ENCODE peak calls at places on chromosomes 16 and 17, in ten cellular contexts. E is endothelial cell, P is left ventricle myocardium inferior, O is AG09319, V is A549, A is Peyer's patch, G is progenitor cell of endocrine pancreas, X is OCI-LY7, N is mucosa of descending colon, Q is foreskin fibroblast. U is an unnamed sample.

GRCh38 chr17:35865412-35866355 is 3.0 kb downstream of the HEATR9 start:
- DNase-seq in G (no peak), O (no peak), V (no peak), X (no peak), N (no peak), P (no peak), E (no peak), A (no peak), Q (peak; percentile 47), U (no peak)

GRCh38 chr16:85327731-85328664 is 215.7 kb upstream of the CIBAR2 start:
- DNase-seq in G (no peak), O (no peak), P (no peak), E (peak; percentile 79), N (no peak), A (no peak), Q (no peak), V (no peak), X (no peak), U (no peak)

GRCh38 chr17:34354637-34355036 is 1.6 kb upstream of the CCL13 start:
- DNase-seq in A (no peak), V (no peak), O (peak; percentile 29), E (no peak), Q (peak; percentile 17), X (no peak), P (no peak), G (no peak), N (no peak), U (no peak)

GRCh38 chr16:50282955-50283631 is 16.7 kb downstream of the ADCY7 start:
- DNase-seq in A (no peak), Q (no peak), X (no peak), O (no peak), V (no peak), N (no peak), E (no peak), G (no peak), P (no peak), U (no peak)

GRCh38 chr17:64216385-64217248 is 46.4 kb downstream of the TEX2 start:
- DNase-seq in E (no peak), P (peak; percentile 44), N (peak; percentile 75), G (no peak), O (no peak), X (no peak), Q (no peak), V (no peak), A (peak; percentile 50), U (peak; percentile 68)

GRCh38 chr17:8124350-8125195 is 667 bp upstream of the HES7 start:
- DNase-seq in O (no peak), P (no peak), A (no peak), Q (no peak), E (no peak), N (peak; percentile 27), G (no peak), V (no peak), X (peak; percentile 32), U (no peak)

GRCh38 chr17:48174833-48175232 is 67.3 kb downstream of the SNX11 start:
- DNase-seq in N (no peak), O (no peak), E (no peak), V (no peak), A (no peak), Q (no peak), X (no peak), G (no peak), P (no peak), U (no peak)

GRCh38 chr16:85798283-85798776 is 1.0 kb downstream of the EMC8 start:
- DNase-seq in V (peak; percentile 29), A (no peak), O (no peak), Q (no peak), X (no peak), P (no peak), N (peak; percentile 8), E (no peak), G (no peak), U (no peak)

GRCh38 chr16:66025751-66026150 is 340.7 kb upstream of the CDH5 start:
- DNase-seq in Q (no peak), O (no peak), E (no peak), G (no peak), P (no peak), V (no peak), X (no peak), A (no peak), N (no peak), U (no peak)

GRCh38 chr16:66030036-66030435 is 336.5 kb upstream of the CDH5 start:
- DNase-seq in N (no peak), A (no peak), E (no peak), O (no peak), Q (no peak), P (no peak), X (no peak), V (no peak), G (no peak), U (no peak)

GRCh38 chr16:66026931-66027330 is 339.6 kb upstream of the CDH5 start:
- DNase-seq in E (no peak), N (no peak), X (no peak), Q (no peak), A (no peak), G (no peak), P (no peak), O (no peak), V (no peak), U (no peak)

GRCh38 chr16:66028505-66029216 is 337.8 kb upstream of the CDH5 start:
- DNase-seq in A (no peak), O (peak; percentile 32), N (no peak), X (no peak), G (no peak), E (no peak), Q (peak; percentile 70), P (no peak), V (no peak), U (no peak)

DNA sequence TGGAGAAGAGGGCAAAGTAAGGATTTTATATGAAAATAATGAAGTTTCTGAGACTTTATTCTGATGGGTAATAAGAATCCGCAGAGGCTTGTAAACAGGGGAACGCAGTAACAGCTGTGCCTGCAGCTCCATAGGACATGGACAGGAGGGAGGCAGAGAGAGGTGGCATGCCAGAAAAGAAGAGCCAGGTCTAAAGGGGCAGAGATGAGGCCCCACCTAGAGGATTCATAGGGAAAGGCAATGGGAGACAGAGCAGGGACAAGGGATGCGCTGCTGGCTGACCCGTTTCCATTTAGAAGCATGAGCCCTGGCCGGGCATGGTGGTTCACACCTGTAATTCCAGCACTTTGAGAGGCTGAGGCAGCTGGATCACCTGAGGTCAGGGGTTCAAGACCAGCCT is 340.3 kb upstream of the CDH5 start:
- DNase-seq in O (no peak), A (no peak), N (no peak), V (no peak), E (no peak), Q (no peak), P (no peak), G (no peak), X (no peak), U (no peak)
- TF ChIP-seq CTCF in O (peak; percentile 37), A (no peak), N (no peak), V (no peak), E (no peak), Q (peak; percentile 28), P (peak; percentile 56), G (peak; percentile 44), X (peak; percentile 32), U (no peak)

GRCh38 chr16:1985466-1986150 is 1.6 kb downstream of the GFER start:
- DNase-seq in E (no peak), P (no peak), Q (no peak), A (no peak), V (no peak), X (no peak), G (no peak), O (no peak), N (peak; percentile 72), U (no peak)

GRCh38 chr16:1983053-1983543 is 895 bp upstream of the GFER start:
- DNase-seq in O (no peak), E (no peak), V (no peak), Q (no peak), X (no peak), N (no peak), P (no peak), G (no peak), A (no peak), U (no peak)

GRCh38 chr16:1981972-1982574 is 804 bp upstream of the NOXO1 start:
- DNase-seq in Q (no peak), O (no peak), A (no peak), G (no peak), E (no peak), X (no peak), V (no peak), P (no peak), N (peak; percentile 82), U (no peak)

GRCh38 chr16:1984347-1985225 is 593 bp downstream of the GFER start:
- DNase-seq in X (peak; percentile 19), A (peak; percentile 30), N (peak; percentile 65), P (no peak), V (no peak), O (no peak), Q (no peak), E (no peak), G (no peak), U (no peak)

GRCh38 chr16:1983544-1984346 is at the start of gene GFER:
- DNase-seq in O (peak; percentile 83), X (peak; percentile 80), N (peak; percentile 89), V (peak; percentile 94), E (peak; percentile 98), Q (peak; percentile 94), P (peak; percentile 92), A (peak; percentile 78), G (peak; percentile 88), U (peak; percentile 99)
- TF ChIP-seq CTCF in O (peak; percentile 27), X (peak; percentile 59), N (no peak), V (peak; percentile 50), E (peak; percentile 25), Q (peak; percentile 18), P (peak; percentile 60), A (peak; percentile 40), G (peak; percentile 47), U (peak; percentile 69)

DNA sequence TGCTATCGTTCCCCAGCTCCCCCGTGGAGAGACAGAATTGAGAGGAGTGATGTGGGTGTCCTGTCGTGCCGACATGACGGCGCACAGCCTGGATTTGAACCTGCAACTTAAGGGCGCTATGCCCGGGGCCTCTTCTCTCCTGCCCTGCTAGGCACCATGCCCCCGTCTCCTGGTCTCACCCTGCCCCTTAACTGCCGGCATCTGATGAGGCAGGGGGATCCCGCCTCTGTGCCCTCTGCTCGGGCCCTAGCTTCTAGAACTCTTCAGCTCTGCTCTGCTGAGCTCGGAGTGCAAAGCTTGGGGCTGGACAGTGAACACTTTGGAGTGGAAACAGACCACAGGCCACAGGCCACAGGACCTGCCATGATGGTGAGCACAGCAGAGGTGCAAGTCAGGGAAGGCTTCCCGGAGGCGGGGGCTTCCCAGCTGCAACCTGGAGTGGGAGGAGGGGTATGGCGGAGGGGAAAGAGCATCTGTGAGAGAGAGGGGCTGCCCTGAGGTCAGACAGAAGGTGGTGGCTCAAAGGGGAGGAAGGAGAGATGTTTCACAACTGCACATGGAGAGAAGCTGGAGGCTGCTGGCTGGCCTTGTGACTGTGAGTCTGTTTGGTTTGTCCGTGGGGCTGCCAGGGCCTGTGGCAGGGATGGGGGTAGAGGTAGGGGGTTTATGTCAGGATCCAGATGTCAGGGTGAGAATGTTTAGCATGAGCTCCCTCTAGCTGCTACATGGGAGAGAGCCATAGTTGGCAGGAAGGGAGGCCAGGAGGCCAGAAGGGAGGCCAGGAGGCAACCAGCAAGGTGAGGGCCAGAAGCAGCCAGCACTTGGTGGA is 107.8 kb downstream of the CRLF3 start:
- DNase-seq in V (no peak), P (peak; percentile 11), Q (no peak), G (no peak), A (no peak), X (peak; percentile 50), N (no peak), O (no peak), E (no peak), U (no peak)
- TF ChIP-seq CTCF in V (peak; percentile 46), P (no peak), Q (no peak), G (no peak), A (no peak), X (peak; percentile 70), N (no peak), O (no peak), E (no peak), U (peak; percentile 8)

GRCh38 chr16:53220585-53220984 is 165.8 kb downstream of the CHD9 start:
- DNase-seq in X (peak; percentile 18), V (no peak), E (no peak), A (no peak), G (no peak), N (peak; percentile 30), Q (peak; percentile 16), O (no peak), P (no peak), U (no peak)
- TF ChIP-seq CTCF in X (peak; percentile 42), V (peak; percentile 12), E (no peak), A (peak; percentile 17), G (peak; percentile 24), N (no peak), Q (peak; percentile 42), O (peak; percentile 24), P (peak; percentile 49), U (no peak)